ENCODE peak calls at places on chromosomes 6 and 20, in ten cellular contexts. P, C, D, X, F, L, Q, M, O and N are unnamed samples.

GRCh38 chr20:60062431-60063336 is 104.5 kb downstream of the CDH26 start:
- DNase-seq in P (peak), C (no peak), D (no peak), X (peak), F (peak), L (no peak), Q (no peak), M (no peak), O (no peak), N (no peak)

GRCh38 chr20:41627001-41627400 is 8.8 kb upstream of the CHD6 start:
- DNase-seq in P (no peak), C (no peak), D (no peak), X (no peak), F (no peak), L (no peak), Q (no peak), M (no peak), O (no peak), N (no peak)

GRCh38 chr20:13302647-13303425 is 81.8 kb downstream of the ISM1 start:
- DNase-seq in P (no peak), C (peak), D (no peak), X (peak), F (peak), L (no peak), Q (no peak), M (peak), O (peak), N (peak)

GRCh38 chr20:5030348-5031205 is 29.3 kb upstream of the SLC23A2 start:
- DNase-seq in P (no peak), C (no peak), D (no peak), X (no peak), F (no peak), L (no peak), Q (no peak), M (no peak), O (no peak), N (no peak)

GRCh38 chr20:61303675-61304074 is 51.6 kb downstream of the CDH4 start:
- DNase-seq in P (no peak), C (no peak), D (no peak), X (no peak), F (no peak), L (no peak), Q (no peak), M (no peak), O (no peak), N (no peak)

GRCh38 chr6:135475292-135475886 is 22.2 kb downstream of the AHI1 start:
- DNase-seq in P (no peak), C (no peak), D (no peak), X (peak), F (no peak), L (no peak), Q (no peak), M (no peak), O (no peak), N (no peak)

GRCh38 chr6:162153120-162153519 is 574.4 kb downstream of the PRKN start:
- DNase-seq in P (no peak), C (no peak), D (no peak), X (no peak), F (no peak), L (no peak), Q (no peak), M (no peak), O (no peak), N (no peak)

GRCh38 chr20:34180460-34181108 is 60.6 kb upstream of the ASIP start:
- DNase-seq in P (no peak), C (no peak), D (no peak), X (no peak), F (no peak), L (no peak), Q (no peak), M (no peak), O (no peak), N (no peak)

GRCh38 chr20:35842361-35842760 is 70.5 kb downstream of the PHF20 start:
- DNase-seq in P (no peak), C (no peak), D (no peak), X (no peak), F (no peak), L (no peak), Q (no peak), M (no peak), O (no peak), N (no peak)

GRCh38 chr6:62803094-62803493 is 408.2 kb upstream of the FKBP1C start:
- DNase-seq in P (no peak), C (no peak), D (no peak), X (no peak), F (no peak), L (no peak), Q (no peak), M (no peak), O (no peak), N (no peak)

GRCh38 chr6:151494235-151494950 is 576 bp downstream of the CCDC170 start:
- DNase-seq in P (no peak), C (peak), D (no peak), X (peak), F (peak), L (no peak), Q (no peak), M (no peak), O (no peak), N (no peak)

GRCh38 chr20:34582911-34583310 is 24.4 kb downstream of the MAP1LC3A start:
- DNase-seq in P (no peak), C (no peak), D (no peak), X (no peak), F (no peak), L (no peak), Q (no peak), M (no peak), O (no peak), N (no peak)

GRCh38 chr6:162940426-162940825 is 212.7 kb downstream of the PACRG start:
- DNase-seq in P (no peak), C (no peak), D (no peak), X (no peak), F (no peak), L (no peak), Q (peak), M (no peak), O (no peak), N (no peak)

GRCh38 chr6:160378886-160379285 is 30.7 kb downstream of the SLC22A3 start:
- DNase-seq in P (no peak), C (no peak), D (no peak), X (peak), F (no peak), L (no peak), Q (no peak), M (no peak), O (no peak), N (no peak)

GRCh38 chr6:89385846-89386245 is 26.2 kb downstream of the RRAGD start:
- DNase-seq in P (no peak), C (no peak), D (no peak), X (no peak), F (no peak), L (no peak), Q (no peak), M (no peak), O (no peak), N (no peak)

GRCh38 chr6:35411066-35411465 is 41.1 kb upstream of the FANCE start:
- DNase-seq in P (no peak), C (no peak), D (no peak), X (no peak), F (no peak), L (no peak), Q (no peak), M (no peak), O (no peak), N (peak)

GRCh38 chr6:113529191-113529590 is 328.0 kb upstream of the MARCKS start:
- DNase-seq in P (peak), C (peak), D (no peak), X (no peak), F (peak), L (no peak), Q (no peak), M (no peak), O (no peak), N (no peak)

GRCh38 chr6:84466521-84466920 is 239.1 kb upstream of the CEP162 start:
- DNase-seq in P (no peak), C (peak), D (no peak), X (peak), F (peak), L (no peak), Q (no peak), M (no peak), O (no peak), N (no peak)

GRCh38 chr6:25035451-25036435 is 100.0 kb upstream of the RIPOR2 start:
- DNase-seq in P (no peak), C (no peak), D (no peak), X (no peak), F (no peak), L (no peak), Q (no peak), M (no peak), O (no peak), N (no peak)

GRCh38 chr6:51350308-51350904 is 531.7 kb downstream of the TFAP2B start:
- DNase-seq in P (no peak), C (peak), D (no peak), X (no peak), F (no peak), L (no peak), Q (no peak), M (no peak), O (no peak), N (no peak)

GRCh38 chr6:14353263-14353662 is 235.7 kb downstream of the CD83 start:
- DNase-seq in P (no peak), C (no peak), D (no peak), X (no peak), F (no peak), L (no peak), Q (no peak), M (no peak), O (no peak), N (no peak)

GRCh38 chr20:17808357-17808756 is 108.6 kb downstream of the BANF2 start:
- DNase-seq in P (no peak), C (no peak), D (no peak), X (peak), F (peak), L (no peak), Q (no peak), M (no peak), O (no peak), N (no peak)

GRCh38 chr6:99618649-99619408 is 12.2 kb downstream of the PRDM13 start:
- DNase-seq in P (no peak), C (no peak), D (no peak), X (no peak), F (no peak), L (no peak), Q (no peak), M (no peak), O (no peak), N (no peak)

GRCh38 chr20:51216850-51217249 is 193.9 kb upstream of the KCNG1 start:
- DNase-seq in P (no peak), C (no peak), D (no peak), X (no peak), F (no peak), L (no peak), Q (no peak), M (no peak), O (no peak), N (no peak)